ENCODE peak calls at places on chromosomes 5 and 9, in four cellular contexts. One of them, this sample, is unnamed.

GRCh38 chr9:121286973-121287721 is 19.2 kb downstream of the GSN start:
- DNase-seq in H1: peak; percentile 77
- DNase-seq in sigmoid colon: peak; percentile 94
- DNase-seq in mammary epithelial cell: peak; percentile 99
- DNase-seq in this sample: peak; percentile 91

GRCh38 chr9:36158917-36159316 is 10.3 kb upstream of the CCIN start:
- DNase-seq in H1: no peak
- DNase-seq in sigmoid colon: no peak
- DNase-seq in mammary epithelial cell: no peak
- DNase-seq in this sample: no peak

GRCh38 chr9:132878695-132879064 is at the start of gene SPACA9:
- DNase-seq in H1: peak; percentile 79
- DNase-seq in sigmoid colon: peak; percentile 89
- DNase-seq in mammary epithelial cell: peak; percentile 15
- DNase-seq in this sample: no peak

GRCh38 chr9:16921855-16922254 is 51.4 kb upstream of the BNC2 start:
- DNase-seq in H1: no peak
- DNase-seq in sigmoid colon: no peak
- DNase-seq in mammary epithelial cell: peak; percentile 19
- DNase-seq in this sample: peak; percentile 54

GRCh38 chr5:117682416-117682815 is 1107.8 kb upstream of the SEMA6A start:
- DNase-seq in H1: no peak
- DNase-seq in sigmoid colon: no peak
- DNase-seq in mammary epithelial cell: no peak
- DNase-seq in this sample: no peak

GRCh38 chr5:158435161-158435616 is 576.2 kb upstream of the CLINT1 start:
- DNase-seq in H1: no peak
- DNase-seq in sigmoid colon: no peak
- DNase-seq in mammary epithelial cell: peak; percentile 70
- DNase-seq in this sample: peak; percentile 59

GRCh38 chr9:12666813-12667212 is 26.4 kb upstream of the TYRP1 start:
- DNase-seq in H1: no peak
- DNase-seq in sigmoid colon: no peak
- DNase-seq in mammary epithelial cell: no peak
- DNase-seq in this sample: no peak

GRCh38 chr9:38277601-38278200 is 114.8 kb upstream of the ALDH1B1 start:
- DNase-seq in H1: no peak
- DNase-seq in sigmoid colon: no peak
- DNase-seq in mammary epithelial cell: no peak
- DNase-seq in this sample: peak; percentile 11

GRCh38 chr5:135564305-135564704 is 14.5 kb downstream of the CXCL14 start:
- DNase-seq in H1: no peak
- DNase-seq in sigmoid colon: no peak
- DNase-seq in mammary epithelial cell: no peak
- DNase-seq in this sample: no peak

GRCh38 chr5:31880460-31880859 is 241.5 kb downstream of the PDZD2 start:
- DNase-seq in H1: no peak
- DNase-seq in sigmoid colon: no peak
- DNase-seq in mammary epithelial cell: no peak
- DNase-seq in this sample: no peak

GRCh38 chr9:118957585-118957984 is 411.6 kb downstream of the BRINP1 start:
- DNase-seq in H1: no peak
- DNase-seq in sigmoid colon: no peak
- DNase-seq in mammary epithelial cell: no peak
- DNase-seq in this sample: no peak

GRCh38 chr5:175282611-175283225 is 161.3 kb downstream of the DRD1 start:
- DNase-seq in H1: no peak
- DNase-seq in sigmoid colon: no peak
- DNase-seq in mammary epithelial cell: no peak
- DNase-seq in this sample: peak; percentile 56

GRCh38 chr5:131242728-131243255 is 21.1 kb upstream of the CDC42SE2 start:
- DNase-seq in H1: no peak
- DNase-seq in sigmoid colon: no peak
- DNase-seq in mammary epithelial cell: peak; percentile 73
- DNase-seq in this sample: peak; percentile 91

GRCh38 chr5:131164931-131165727 is at the start of gene HINT1:
- DNase-seq in H1: peak; percentile 93
- DNase-seq in sigmoid colon: peak; percentile 94
- DNase-seq in mammary epithelial cell: peak; percentile 92
- DNase-seq in this sample: peak; percentile 83

GRCh38 chr5:78569441-78569840 is 79.1 kb downstream of the LHFPL2 start:
- DNase-seq in H1: no peak
- DNase-seq in sigmoid colon: peak; percentile 87
- DNase-seq in mammary epithelial cell: no peak
- DNase-seq in this sample: peak; percentile 64

GRCh38 chr9:5971740-5972139 is 43.7 kb downstream of the RANBP6 start:
- DNase-seq in H1: no peak
- DNase-seq in sigmoid colon: no peak
- DNase-seq in mammary epithelial cell: peak; percentile 23
- DNase-seq in this sample: peak; percentile 54

GRCh38 chr9:79256691-79257213 is 315.0 kb upstream of the TLE4 start:
- DNase-seq in H1: no peak
- DNase-seq in sigmoid colon: no peak
- DNase-seq in mammary epithelial cell: peak; percentile 9
- DNase-seq in this sample: no peak

GRCh38 chr5:72621576-72621975 is 114.4 kb upstream of the ZNF366 start:
- DNase-seq in H1: no peak
- DNase-seq in sigmoid colon: no peak
- DNase-seq in mammary epithelial cell: no peak
- DNase-seq in this sample: no peak

GRCh38 chr5:139760066-139761056 is 35.2 kb upstream of the PSD2 start:
- DNase-seq in H1: no peak
- DNase-seq in sigmoid colon: no peak
- DNase-seq in mammary epithelial cell: no peak
- DNase-seq in this sample: peak; percentile 39

GRCh38 chr9:89010526-89011089 is 19.3 kb downstream of the S1PR3 start:
- DNase-seq in H1: no peak
- DNase-seq in sigmoid colon: no peak
- DNase-seq in mammary epithelial cell: no peak
- DNase-seq in this sample: no peak

GRCh38 chr9:101711330-101711941 is 27.0 kb downstream of the GRIN3A start:
- DNase-seq in H1: peak; percentile 85
- DNase-seq in sigmoid colon: no peak
- DNase-seq in mammary epithelial cell: peak; percentile 3
- DNase-seq in this sample: no peak

GRCh38 chr5:126912607-126913006 is 117.8 kb downstream of the MARCHF3 start:
- DNase-seq in H1: no peak
- DNase-seq in sigmoid colon: no peak
- DNase-seq in mammary epithelial cell: no peak
- DNase-seq in this sample: no peak

GRCh38 chr5:173891367-173891766 is 3.2 kb downstream of the CPEB4 start:
- DNase-seq in H1: no peak
- DNase-seq in sigmoid colon: no peak
- DNase-seq in mammary epithelial cell: no peak
- DNase-seq in this sample: no peak

GRCh38 chr9:121765021-121765950 is 113.9 kb downstream of the DAB2IP start:
- DNase-seq in H1: no peak
- DNase-seq in sigmoid colon: peak; percentile 81
- DNase-seq in mammary epithelial cell: peak; percentile 32
- DNase-seq in this sample: peak; percentile 28

GRCh38 chr9:136306691-136307208 is 2.9 kb upstream of the CCDC187 start:
- DNase-seq in H1: no peak
- DNase-seq in sigmoid colon: no peak
- DNase-seq in mammary epithelial cell: no peak
- DNase-seq in this sample: no peak

GRCh38 chr9:1231998-1232919 is 182.1 kb downstream of the DMRT2 start:
- DNase-seq in H1: no peak
- DNase-seq in sigmoid colon: peak; percentile 86
- DNase-seq in mammary epithelial cell: peak; percentile 6
- DNase-seq in this sample: peak; percentile 79

GRCh38 chr5:180590543-180591248 is 603 bp downstream of the SCGB3A1 start:
- DNase-seq in H1: peak; percentile 72
- DNase-seq in sigmoid colon: peak; percentile 44
- DNase-seq in mammary epithelial cell: no peak
- DNase-seq in this sample: no peak
- H3K4me3 ChIP-seq in H1: peak overlapping the region; percentile 3
- H3K4me3 ChIP-seq in sigmoid colon: no peak overlapping the region
- H3K4me3 ChIP-seq in mammary epithelial cell: no peak overlapping the region
- H3K4me3 ChIP-seq in this sample: no peak overlapping the region

DNA sequence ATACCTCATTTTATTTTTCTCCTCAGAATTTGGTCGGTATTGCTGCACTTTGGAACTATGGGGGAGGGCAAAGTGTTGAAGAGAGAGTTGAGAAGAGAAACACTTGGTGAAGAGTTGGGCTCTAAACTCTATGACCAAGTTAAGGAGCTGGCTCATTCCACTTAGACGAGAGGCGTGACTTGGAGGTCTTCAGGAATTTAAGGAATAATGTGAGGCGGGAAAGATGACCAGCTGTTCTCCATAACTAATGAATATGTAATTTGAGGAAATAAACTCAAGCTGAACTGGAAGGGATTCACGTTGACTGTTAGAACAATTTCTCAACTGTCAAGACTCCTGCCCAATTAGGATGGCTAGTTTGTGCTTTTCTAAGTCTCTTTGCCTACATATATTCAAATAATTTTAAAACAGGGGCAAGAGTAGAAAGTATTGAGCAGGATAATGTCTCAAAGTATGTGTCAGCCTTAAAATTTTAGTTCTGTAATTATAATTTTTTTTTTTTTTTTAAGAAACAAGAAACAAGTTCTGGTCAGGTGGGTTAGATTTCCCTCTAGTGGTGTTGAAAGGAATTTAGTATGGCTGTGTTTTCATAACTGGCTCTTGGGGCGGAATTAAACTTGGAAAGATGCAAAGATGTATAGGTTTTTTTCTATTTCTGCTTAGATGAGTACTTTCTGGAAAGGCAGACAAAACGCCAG is 33.4 kb downstream of the TMEM252 start:
- DNase-seq in H1: no peak
- DNase-seq in sigmoid colon: no peak
- DNase-seq in mammary epithelial cell: peak; percentile 6
- DNase-seq in this sample: peak; percentile 25
- TF ChIP-seq CTCF in H1: peak; percentile 15
- TF ChIP-seq CTCF in sigmoid colon: peak; percentile 53
- TF ChIP-seq CTCF in mammary epithelial cell: peak; percentile 39
- TF ChIP-seq CTCF in this sample: peak; percentile 46

GRCh38 chr5:10988637-10989036 is 227.6 kb upstream of the DAP start:
- DNase-seq in H1: no peak
- DNase-seq in sigmoid colon: no peak
- DNase-seq in mammary epithelial cell: no peak
- DNase-seq in this sample: no peak
- H3K36me3 ChIP-seq in H1: no peaks in the 10 kb centered on the region
- H3K36me3 ChIP-seq in sigmoid colon: no peaks in the 10 kb centered on the region
- H3K36me3 ChIP-seq in mammary epithelial cell: no peaks in the 10 kb centered on the region
- H3K36me3 ChIP-seq in this sample: no peaks in the 10 kb centered on the region

DNA sequence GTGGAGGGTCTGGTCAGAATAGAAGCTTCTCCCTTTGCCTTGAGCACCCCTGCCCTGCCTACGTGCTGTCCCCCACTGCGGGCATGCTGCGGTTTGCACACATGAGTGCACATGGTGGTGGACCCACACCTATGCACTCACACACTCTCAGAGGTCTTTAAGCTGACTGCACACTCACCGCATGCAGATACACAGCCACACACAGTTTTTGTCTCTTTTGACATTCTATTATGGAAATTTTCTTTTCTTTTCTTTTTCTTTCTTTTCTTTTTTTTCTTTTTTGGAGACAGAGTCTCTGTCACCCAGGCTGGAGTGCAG is 585 bp upstream of the ARID3C start:
- DNase-seq in H1: no peak
- DNase-seq in sigmoid colon: no peak
- DNase-seq in mammary epithelial cell: no peak
- DNase-seq in this sample: no peak
- H3K4me3 ChIP-seq in H1: peak overlapping the region; percentile 9
- H3K4me3 ChIP-seq in sigmoid colon: no peak overlapping the region
- H3K4me3 ChIP-seq in mammary epithelial cell: no peak overlapping the region
- H3K4me3 ChIP-seq in this sample: no peak overlapping the region

GRCh38 chr5:96548941-96549340 is 113.2 kb upstream of the CAST start:
- DNase-seq in H1: no peak
- DNase-seq in sigmoid colon: no peak
- DNase-seq in mammary epithelial cell: no peak
- DNase-seq in this sample: no peak
- TF ChIP-seq CTCF in H1: peak; percentile 6
- TF ChIP-seq CTCF in sigmoid colon: no peak
- TF ChIP-seq CTCF in mammary epithelial cell: no peak
- TF ChIP-seq CTCF in this sample: no peak

GRCh38 chr5:151031554-151031953 is 11.2 kb downstream of the GPX3 start:
- DNase-seq in H1: no peak
- DNase-seq in sigmoid colon: no peak
- DNase-seq in mammary epithelial cell: no peak
- DNase-seq in this sample: no peak
- H3K36me3 ChIP-seq in H1: peaks cover 6% of the 10 kb centered on the region
- H3K36me3 ChIP-seq in sigmoid colon: peaks cover 67% of the 10 kb centered on the region
- H3K36me3 ChIP-seq in mammary epithelial cell: peaks cover 41% of the 10 kb centered on the region
- H3K36me3 ChIP-seq in this sample: peaks cover 42% of the 10 kb centered on the region

GRCh38 chr5:154194348-154195329 is 4.1 kb downstream of the GALNT10 start:
- DNase-seq in H1: no peak
- DNase-seq in sigmoid colon: no peak
- DNase-seq in mammary epithelial cell: peak; percentile 35
- DNase-seq in this sample: peak; percentile 63
- H3K4me3 ChIP-seq in H1: no peak overlapping the region
- H3K4me3 ChIP-seq in sigmoid colon: no peak overlapping the region
- H3K4me3 ChIP-seq in mammary epithelial cell: no peak overlapping the region
- H3K4me3 ChIP-seq in this sample: no peak overlapping the region

This sample was measured in bronchial epithelial cell.